ENCODE peak calls at places on chromosomes 13 and 19, in four cellular contexts. One of them, this sample, is unnamed.

GRCh38 chr19:1098177-1099051 is 3.2 kb upstream of the POLR2E start:
- DNase-seq in MCF 10A: peak; percentile 82
- DNase-seq in activated T-cell treated with anti-CD3 and anti-CD28 coated beads, Interleukin-2, amount 50 U/mL, for 48 hours: no peak
- DNase-seq in hypothalamus: no peak
- DNase-seq in this sample: peak; percentile 93

GRCh38 chr19:13923194-13923987 is 14.8 kb downstream of the PODNL1 start:
- DNase-seq in MCF 10A: no peak
- DNase-seq in hypothalamus: no peak
- DNase-seq in activated T-cell treated with anti-CD3 and anti-CD28 coated beads, Interleukin-2, amount 50 U/mL, for 48 hours: no peak
- DNase-seq in this sample: no peak

GRCh38 chr19:28425431-28425931 is 787.5 kb downstream of the UQCRFS1 start:
- DNase-seq in hypothalamus: no peak
- DNase-seq in activated T-cell treated with anti-CD3 and anti-CD28 coated beads, Interleukin-2, amount 50 U/mL, for 48 hours: no peak
- DNase-seq in MCF 10A: no peak
- DNase-seq in this sample: no peak

GRCh38 chr19:44644391-44645016 is 794 bp downstream of the PVR start:
- DNase-seq in activated T-cell treated with anti-CD3 and anti-CD28 coated beads, Interleukin-2, amount 50 U/mL, for 48 hours: peak; percentile 49
- DNase-seq in MCF 10A: peak; percentile 76
- DNase-seq in hypothalamus: no peak
- DNase-seq in this sample: peak; percentile 69

GRCh38 chr13:28401303-28402056 is 93.4 kb downstream of the FLT1 start:
- DNase-seq in MCF 10A: peak; percentile 61
- DNase-seq in hypothalamus: no peak
- DNase-seq in activated T-cell treated with anti-CD3 and anti-CD28 coated beads, Interleukin-2, amount 50 U/mL, for 48 hours: no peak
- DNase-seq in this sample: no peak

GRCh38 chr19:8517551-8518442 is 3.8 kb upstream of the ZNF414 start:
- DNase-seq in activated T-cell treated with anti-CD3 and anti-CD28 coated beads, Interleukin-2, amount 50 U/mL, for 48 hours: peak; percentile 50
- DNase-seq in MCF 10A: peak; percentile 31
- DNase-seq in hypothalamus: no peak
- DNase-seq in this sample: no peak

GRCh38 chr13:101985321-101985720 is 416.5 kb downstream of the FGF14 start:
- DNase-seq in activated T-cell treated with anti-CD3 and anti-CD28 coated beads, Interleukin-2, amount 50 U/mL, for 48 hours: no peak
- DNase-seq in hypothalamus: no peak
- DNase-seq in MCF 10A: peak; percentile 32
- DNase-seq in this sample: peak; percentile 22

GRCh38 chr13:78816154-78816553 is 157.2 kb upstream of the OBI1 start:
- DNase-seq in hypothalamus: no peak
- DNase-seq in activated T-cell treated with anti-CD3 and anti-CD28 coated beads, Interleukin-2, amount 50 U/mL, for 48 hours: no peak
- DNase-seq in MCF 10A: no peak
- DNase-seq in this sample: no peak

GRCh38 chr19:16921766-16922591 is 33.2 kb downstream of the F2RL3 start:
- DNase-seq in hypothalamus: no peak
- DNase-seq in activated T-cell treated with anti-CD3 and anti-CD28 coated beads, Interleukin-2, amount 50 U/mL, for 48 hours: no peak
- DNase-seq in MCF 10A: no peak
- DNase-seq in this sample: no peak

GRCh38 chr13:111519490-111520170 is 199.2 kb downstream of the TEX29 start:
- DNase-seq in hypothalamus: no peak
- DNase-seq in MCF 10A: no peak
- DNase-seq in activated T-cell treated with anti-CD3 and anti-CD28 coated beads, Interleukin-2, amount 50 U/mL, for 48 hours: no peak
- DNase-seq in this sample: no peak

GRCh38 chr13:76894401-76895110 is 8.4 kb upstream of the KCTD12 start:
- DNase-seq in MCF 10A: peak; percentile 24
- DNase-seq in activated T-cell treated with anti-CD3 and anti-CD28 coated beads, Interleukin-2, amount 50 U/mL, for 48 hours: no peak
- DNase-seq in hypothalamus: no peak
- DNase-seq in this sample: peak; percentile 81

GRCh38 chr13:85974604-85975366 is 175.6 kb upstream of the SLITRK6 start:
- DNase-seq in activated T-cell treated with anti-CD3 and anti-CD28 coated beads, Interleukin-2, amount 50 U/mL, for 48 hours: no peak
- DNase-seq in MCF 10A: peak; percentile 9
- DNase-seq in hypothalamus: no peak
- DNase-seq in this sample: peak; percentile 64

GRCh38 chr13:26965976-26966375 is 205.4 kb upstream of the GPR12 start:
- DNase-seq in MCF 10A: no peak
- DNase-seq in activated T-cell treated with anti-CD3 and anti-CD28 coated beads, Interleukin-2, amount 50 U/mL, for 48 hours: no peak
- DNase-seq in hypothalamus: no peak
- DNase-seq in this sample: no peak

GRCh38 chr13:113656015-113656588 is 1.9 kb downstream of the ATP4B start:
- DNase-seq in MCF 10A: no peak
- DNase-seq in activated T-cell treated with anti-CD3 and anti-CD28 coated beads, Interleukin-2, amount 50 U/mL, for 48 hours: no peak
- DNase-seq in hypothalamus: no peak
- DNase-seq in this sample: no peak

GRCh38 chr19:49920624-49921363 is 8.2 kb upstream of the ATF5 start:
- DNase-seq in activated T-cell treated with anti-CD3 and anti-CD28 coated beads, Interleukin-2, amount 50 U/mL, for 48 hours: no peak
- DNase-seq in MCF 10A: no peak
- DNase-seq in hypothalamus: no peak
- DNase-seq in this sample: no peak

GRCh38 chr13:77331421-77331820 is 4.5 kb upstream of the MYCBP2 start:
- DNase-seq in activated T-cell treated with anti-CD3 and anti-CD28 coated beads, Interleukin-2, amount 50 U/mL, for 48 hours: no peak
- DNase-seq in MCF 10A: no peak
- DNase-seq in hypothalamus: no peak
- DNase-seq in this sample: no peak

GRCh38 chr19:56167064-56167578 is 8.7 kb upstream of the GALP start:
- DNase-seq in activated T-cell treated with anti-CD3 and anti-CD28 coated beads, Interleukin-2, amount 50 U/mL, for 48 hours: no peak
- DNase-seq in hypothalamus: no peak
- DNase-seq in MCF 10A: peak; percentile 41
- DNase-seq in this sample: peak; percentile 38

GRCh38 chr13:39417131-39417530 is 185.9 kb downstream of the LHFPL6 start:
- DNase-seq in activated T-cell treated with anti-CD3 and anti-CD28 coated beads, Interleukin-2, amount 50 U/mL, for 48 hours: no peak
- DNase-seq in MCF 10A: peak; percentile 6
- DNase-seq in hypothalamus: peak; percentile 17
- DNase-seq in this sample: no peak

GRCh38 chr19:15378529-15379082 is 981 bp downstream of the AKAP8 start:
- DNase-seq in hypothalamus: peak; percentile 22
- DNase-seq in MCF 10A: peak; percentile 63
- DNase-seq in activated T-cell treated with anti-CD3 and anti-CD28 coated beads, Interleukin-2, amount 50 U/mL, for 48 hours: peak; percentile 70
- DNase-seq in this sample: peak; percentile 57

GRCh38 chr13:34469212-34469983 is 472.7 kb upstream of the NBEA start:
- DNase-seq in hypothalamus: no peak
- DNase-seq in activated T-cell treated with anti-CD3 and anti-CD28 coated beads, Interleukin-2, amount 50 U/mL, for 48 hours: no peak
- DNase-seq in MCF 10A: peak; percentile 53
- DNase-seq in this sample: peak; percentile 89

GRCh38 chr13:21583496-21583895 is 20.5 kb downstream of the MICU2 start:
- DNase-seq in MCF 10A: no peak
- DNase-seq in hypothalamus: no peak
- DNase-seq in activated T-cell treated with anti-CD3 and anti-CD28 coated beads, Interleukin-2, amount 50 U/mL, for 48 hours: no peak
- DNase-seq in this sample: no peak

GRCh38 chr19:8877854-8878705 is 45.9 kb downstream of the MBD3L1 start:
- DNase-seq in hypothalamus: no peak
- DNase-seq in MCF 10A: no peak
- DNase-seq in activated T-cell treated with anti-CD3 and anti-CD28 coated beads, Interleukin-2, amount 50 U/mL, for 48 hours: no peak
- DNase-seq in this sample: no peak

GRCh38 chr19:29528946-29529645 is 3.3 kb downstream of the VSTM2B start:
- DNase-seq in MCF 10A: no peak
- DNase-seq in activated T-cell treated with anti-CD3 and anti-CD28 coated beads, Interleukin-2, amount 50 U/mL, for 48 hours: peak; percentile 28
- DNase-seq in hypothalamus: no peak
- DNase-seq in this sample: no peak

GRCh38 chr13:72537400-72537780 is 190.0 kb downstream of the MZT1 start:
- DNase-seq in MCF 10A: no peak
- DNase-seq in hypothalamus: no peak
- DNase-seq in activated T-cell treated with anti-CD3 and anti-CD28 coated beads, Interleukin-2, amount 50 U/mL, for 48 hours: no peak
- DNase-seq in this sample: no peak

GRCh38 chr19:5338661-5339469 is 1.7 kb downstream of the PTPRS start:
- DNase-seq in MCF 10A: no peak
- DNase-seq in activated T-cell treated with anti-CD3 and anti-CD28 coated beads, Interleukin-2, amount 50 U/mL, for 48 hours: peak; percentile 25
- DNase-seq in hypothalamus: peak; percentile 29
- DNase-seq in this sample: no peak

GRCh38 chr13:71218960-71219359 is 648.0 kb downstream of the DACH1 start:
- DNase-seq in activated T-cell treated with anti-CD3 and anti-CD28 coated beads, Interleukin-2, amount 50 U/mL, for 48 hours: no peak
- DNase-seq in hypothalamus: no peak
- DNase-seq in MCF 10A: peak; percentile 18
- DNase-seq in this sample: peak; percentile 17

GRCh38 chr19:45670670-45671453 is 2.8 kb downstream of the GIPR start:
- DNase-seq in MCF 10A: peak; percentile 49
- DNase-seq in activated T-cell treated with anti-CD3 and anti-CD28 coated beads, Interleukin-2, amount 50 U/mL, for 48 hours: peak; percentile 88
- DNase-seq in hypothalamus: peak; percentile 75
- DNase-seq in this sample: peak; percentile 96

GRCh38 chr19:19531951-19532805 is 3.5 kb downstream of the YJEFN3 start:
- DNase-seq in MCF 10A: peak; percentile 80
- DNase-seq in activated T-cell treated with anti-CD3 and anti-CD28 coated beads, Interleukin-2, amount 50 U/mL, for 48 hours: peak; percentile 92
- DNase-seq in hypothalamus: peak; percentile 73
- DNase-seq in this sample: peak; percentile 66

GRCh38 chr19:35204799-35205732 is 23.5 kb downstream of the FAM187B start:
- DNase-seq in hypothalamus: no peak
- DNase-seq in activated T-cell treated with anti-CD3 and anti-CD28 coated beads, Interleukin-2, amount 50 U/mL, for 48 hours: peak; percentile 45
- DNase-seq in MCF 10A: no peak
- DNase-seq in this sample: no peak

GRCh38 chr13:39051157-39051556 is 12.9 kb downstream of the NHLRC3 start:
- DNase-seq in hypothalamus: no peak
- DNase-seq in activated T-cell treated with anti-CD3 and anti-CD28 coated beads, Interleukin-2, amount 50 U/mL, for 48 hours: no peak
- DNase-seq in MCF 10A: peak; percentile 45
- DNase-seq in this sample: peak; percentile 40

GRCh38 chr13:30718661-30719520 is 16.5 kb upstream of the ALOX5AP start:
- DNase-seq in MCF 10A: peak; percentile 70
- DNase-seq in activated T-cell treated with anti-CD3 and anti-CD28 coated beads, Interleukin-2, amount 50 U/mL, for 48 hours: no peak
- DNase-seq in hypothalamus: no peak
- DNase-seq in this sample: peak; percentile 89

GRCh38 chr13:109725995-109726637 is 60.3 kb downstream of the IRS2 start:
- DNase-seq in MCF 10A: no peak
- DNase-seq in activated T-cell treated with anti-CD3 and anti-CD28 coated beads, Interleukin-2, amount 50 U/mL, for 48 hours: no peak
- DNase-seq in hypothalamus: no peak
- DNase-seq in this sample: no peak

GRCh38 chr19:50496189-50497029 is 14.6 kb downstream of the JOSD2 start:
- DNase-seq in hypothalamus: peak; percentile 95
- DNase-seq in activated T-cell treated with anti-CD3 and anti-CD28 coated beads, Interleukin-2, amount 50 U/mL, for 48 hours: no peak
- DNase-seq in MCF 10A: no peak
- DNase-seq in this sample: no peak

GRCh38 chr13:30312859-30313258 is 5.5 kb upstream of the KATNAL1 start:
- DNase-seq in activated T-cell treated with anti-CD3 and anti-CD28 coated beads, Interleukin-2, amount 50 U/mL, for 48 hours: no peak
- DNase-seq in MCF 10A: peak; percentile 25
- DNase-seq in hypothalamus: no peak
- DNase-seq in this sample: no peak

GRCh38 chr13:19993024-19993423 is 34.5 kb downstream of the ZMYM2 start:
- DNase-seq in hypothalamus: no peak
- DNase-seq in activated T-cell treated with anti-CD3 and anti-CD28 coated beads, Interleukin-2, amount 50 U/mL, for 48 hours: no peak
- DNase-seq in MCF 10A: no peak
- DNase-seq in this sample: no peak

GRCh38 chr13:43309301-43309700 is 285.9 kb downstream of the DNAJC15 start:
- DNase-seq in MCF 10A: no peak
- DNase-seq in hypothalamus: no peak
- DNase-seq in activated T-cell treated with anti-CD3 and anti-CD28 coated beads, Interleukin-2, amount 50 U/mL, for 48 hours: no peak
- DNase-seq in this sample: no peak

GRCh38 chr13:75550159-75550567 is 572 bp downstream of the UCHL3 start:
- DNase-seq in MCF 10A: peak; percentile 82
- DNase-seq in hypothalamus: no peak
- DNase-seq in activated T-cell treated with anti-CD3 and anti-CD28 coated beads, Interleukin-2, amount 50 U/mL, for 48 hours: no peak
- DNase-seq in this sample: peak; percentile 93

GRCh38 chr19:49894879-49895565 is 1.7 kb downstream of the IL4I1 start:
- DNase-seq in activated T-cell treated with anti-CD3 and anti-CD28 coated beads, Interleukin-2, amount 50 U/mL, for 48 hours: peak; percentile 74
- DNase-seq in MCF 10A: no peak
- DNase-seq in hypothalamus: no peak
- DNase-seq in this sample: no peak

GRCh38 chr13:113608246-113608635 is 23.7 kb downstream of the TFDP1 start:
- DNase-seq in hypothalamus: no peak
- DNase-seq in MCF 10A: no peak
- DNase-seq in activated T-cell treated with anti-CD3 and anti-CD28 coated beads, Interleukin-2, amount 50 U/mL, for 48 hours: no peak
- DNase-seq in this sample: no peak